ENCODE peak calls at places on chromosomes 12 and 14, in eight cellular contexts. One of them, this sample, is unnamed.

GRCh38 chr14:26917086-26917485 is 319.3 kb upstream of the NOVA1 start:
- DNase-seq in Daoy: peak
- DNase-seq in memory B cell: no peak
- DNase-seq in CD8-positive, alpha-beta memory T cell: no peak
- DNase-seq in GM23248: peak
- DNase-seq in T47D: no peak
- DNase-seq in colonic mucosa: no peak
- DNase-seq in AG09319: peak
- DNase-seq in this sample: no peak

GRCh38 chr14:91919814-91920213 is 27.7 kb downstream of the FBLN5 start:
- DNase-seq in Daoy: no peak
- DNase-seq in memory B cell: no peak
- DNase-seq in CD8-positive, alpha-beta memory T cell: no peak
- DNase-seq in GM23248: peak
- DNase-seq in T47D: no peak
- DNase-seq in colonic mucosa: no peak
- DNase-seq in AG09319: peak
- DNase-seq in this sample: no peak

GRCh38 chr12:96143392-96143791 is 50.8 kb upstream of the ELK3 start:
- DNase-seq in Daoy: no peak
- DNase-seq in memory B cell: peak
- DNase-seq in CD8-positive, alpha-beta memory T cell: peak
- DNase-seq in GM23248: no peak
- DNase-seq in T47D: no peak
- DNase-seq in colonic mucosa: no peak
- DNase-seq in AG09319: no peak
- DNase-seq in this sample: no peak

GRCh38 chr12:6430124-6430989 is 14.4 kb upstream of the CD27 start:
- DNase-seq in Daoy: peak
- DNase-seq in memory B cell: no peak
- DNase-seq in CD8-positive, alpha-beta memory T cell: no peak
- DNase-seq in GM23248: peak
- DNase-seq in T47D: peak
- DNase-seq in colonic mucosa: peak
- DNase-seq in AG09319: peak
- DNase-seq in this sample: no peak

GRCh38 chr14:100056964-100057817 is 8.0 kb upstream of the EVL start:
- DNase-seq in Daoy: no peak
- DNase-seq in memory B cell: no peak
- DNase-seq in CD8-positive, alpha-beta memory T cell: peak
- DNase-seq in GM23248: peak
- DNase-seq in T47D: peak
- DNase-seq in colonic mucosa: no peak
- DNase-seq in AG09319: no peak
- DNase-seq in this sample: no peak

GRCh38 chr12:57055834-57056233 is 5.9 kb upstream of the MYO1A start:
- DNase-seq in Daoy: no peak
- DNase-seq in memory B cell: no peak
- DNase-seq in CD8-positive, alpha-beta memory T cell: no peak
- DNase-seq in GM23248: peak
- DNase-seq in T47D: no peak
- DNase-seq in colonic mucosa: no peak
- DNase-seq in AG09319: no peak
- DNase-seq in this sample: no peak

GRCh38 chr14:30994681-30995620 is 30.5 kb upstream of the AP4S1 start:
- DNase-seq in Daoy: no peak
- DNase-seq in memory B cell: no peak
- DNase-seq in CD8-positive, alpha-beta memory T cell: no peak
- DNase-seq in GM23248: peak
- DNase-seq in T47D: no peak
- DNase-seq in colonic mucosa: no peak
- DNase-seq in AG09319: no peak
- DNase-seq in this sample: no peak

GRCh38 chr14:78519863-78520262 is 349.7 kb downstream of the NRXN3 start:
- DNase-seq in Daoy: peak
- DNase-seq in memory B cell: no peak
- DNase-seq in CD8-positive, alpha-beta memory T cell: no peak
- DNase-seq in GM23248: peak
- DNase-seq in T47D: peak
- DNase-seq in colonic mucosa: peak
- DNase-seq in AG09319: no peak
- DNase-seq in this sample: no peak

GRCh38 chr14:57486767-57487379 is 6.8 kb downstream of the CCDC198 start:
- DNase-seq in Daoy: peak
- DNase-seq in memory B cell: no peak
- DNase-seq in CD8-positive, alpha-beta memory T cell: no peak
- DNase-seq in GM23248: peak
- DNase-seq in T47D: peak
- DNase-seq in colonic mucosa: no peak
- DNase-seq in AG09319: peak
- DNase-seq in this sample: no peak

GRCh38 chr14:59067135-59067894 is 121.2 kb upstream of the DAAM1 start:
- DNase-seq in Daoy: no peak
- DNase-seq in memory B cell: no peak
- DNase-seq in CD8-positive, alpha-beta memory T cell: no peak
- DNase-seq in GM23248: peak
- DNase-seq in T47D: no peak
- DNase-seq in colonic mucosa: no peak
- DNase-seq in AG09319: no peak
- DNase-seq in this sample: no peak

GRCh38 chr14:77105554-77105953 is 7.5 kb downstream of the CIPC start:
- DNase-seq in Daoy: no peak
- DNase-seq in memory B cell: no peak
- DNase-seq in CD8-positive, alpha-beta memory T cell: no peak
- DNase-seq in GM23248: no peak
- DNase-seq in T47D: no peak
- DNase-seq in colonic mucosa: no peak
- DNase-seq in AG09319: no peak
- DNase-seq in this sample: no peak

GRCh38 chr12:116278259-116278595 is 734 bp upstream of the MED13L start:
- DNase-seq in Daoy: no peak
- DNase-seq in memory B cell: no peak
- DNase-seq in CD8-positive, alpha-beta memory T cell: no peak
- DNase-seq in GM23248: no peak
- DNase-seq in T47D: no peak
- DNase-seq in colonic mucosa: no peak
- DNase-seq in AG09319: no peak
- DNase-seq in this sample: no peak

GRCh38 chr12:77724367-77724957 is 106.2 kb upstream of the NAV3 start:
- DNase-seq in Daoy: peak
- DNase-seq in memory B cell: no peak
- DNase-seq in CD8-positive, alpha-beta memory T cell: no peak
- DNase-seq in GM23248: peak
- DNase-seq in T47D: no peak
- DNase-seq in colonic mucosa: no peak
- DNase-seq in AG09319: no peak
- DNase-seq in this sample: no peak

GRCh38 chr14:64768401-64769095 is 64.3 kb downstream of the PLEKHG3 start:
- DNase-seq in Daoy: no peak
- DNase-seq in memory B cell: no peak
- DNase-seq in CD8-positive, alpha-beta memory T cell: no peak
- DNase-seq in GM23248: no peak
- DNase-seq in T47D: no peak
- DNase-seq in colonic mucosa: no peak
- DNase-seq in AG09319: no peak
- DNase-seq in this sample: no peak

GRCh38 chr12:6904280-6905276 is at the start of gene LRRC23:
- DNase-seq in Daoy: peak
- DNase-seq in memory B cell: peak
- DNase-seq in CD8-positive, alpha-beta memory T cell: peak
- DNase-seq in GM23248: peak
- DNase-seq in T47D: peak
- DNase-seq in colonic mucosa: peak
- DNase-seq in AG09319: peak
- DNase-seq in this sample: peak

GRCh38 chr12:24960222-24960855 is 11.4 kb upstream of the BCAT1 start:
- DNase-seq in Daoy: peak
- DNase-seq in memory B cell: no peak
- DNase-seq in CD8-positive, alpha-beta memory T cell: no peak
- DNase-seq in GM23248: peak
- DNase-seq in T47D: no peak
- DNase-seq in colonic mucosa: no peak
- DNase-seq in AG09319: no peak
- DNase-seq in this sample: no peak

GRCh38 chr12:95829395-95829794 is 29.4 kb upstream of the SNRPF start:
- DNase-seq in Daoy: no peak
- DNase-seq in memory B cell: no peak
- DNase-seq in CD8-positive, alpha-beta memory T cell: no peak
- DNase-seq in GM23248: no peak
- DNase-seq in T47D: no peak
- DNase-seq in colonic mucosa: no peak
- DNase-seq in AG09319: no peak
- DNase-seq in this sample: no peak

GRCh38 chr14:84874436-84874835 is 655.5 kb upstream of the FLRT2 start:
- DNase-seq in Daoy: no peak
- DNase-seq in memory B cell: no peak
- DNase-seq in CD8-positive, alpha-beta memory T cell: no peak
- DNase-seq in GM23248: no peak
- DNase-seq in T47D: no peak
- DNase-seq in colonic mucosa: no peak
- DNase-seq in AG09319: no peak
- DNase-seq in this sample: no peak

GRCh38 chr14:99055019-99055418 is 217.0 kb downstream of the BCL11B start:
- DNase-seq in Daoy: no peak
- DNase-seq in memory B cell: no peak
- DNase-seq in CD8-positive, alpha-beta memory T cell: no peak
- DNase-seq in GM23248: no peak
- DNase-seq in T47D: no peak
- DNase-seq in colonic mucosa: no peak
- DNase-seq in AG09319: no peak
- DNase-seq in this sample: no peak

GRCh38 chr12:13857750-13858149 is 123.7 kb downstream of the GRIN2B start:
- DNase-seq in Daoy: no peak
- DNase-seq in memory B cell: no peak
- DNase-seq in CD8-positive, alpha-beta memory T cell: no peak
- DNase-seq in GM23248: no peak
- DNase-seq in T47D: no peak
- DNase-seq in colonic mucosa: no peak
- DNase-seq in AG09319: no peak
- DNase-seq in this sample: no peak

This sample was measured in esophagus squamous epithelium.